ENCODE peak calls at places on chromosome X, in five cellular contexts. J is HepG2, Q is endothelial cell of umbilical vein, G is uterus, C is H1. T is an unnamed sample.
A peak's percentile ranks its signal among the peaks of the same experiment; 100 is the strongest.

GRCh38 chrX:134460861-134461218 is 875 bp downstream of the HPRT1 start:
- DNase-seq in J (no peak), Q (peak; percentile 34), G (no peak), C (no peak), T (no peak)

GRCh38 chrX:123236868-123237267 is 52.8 kb downstream of the GRIA3 start:
- DNase-seq in J (no peak), Q (no peak), G (no peak), C (no peak), T (no peak)

GRCh38 chrX:97057349-97057909 is 173.7 kb downstream of the RPA4 start:
- DNase-seq in J (no peak), Q (peak; percentile 1), G (no peak), C (no peak), T (no peak)

GRCh38 chrX:150200361-150200760 is 162.8 kb upstream of the MAMLD1 start:
- DNase-seq in J (no peak), Q (no peak), G (no peak), C (no peak), T (no peak)

GRCh38 chrX:24243692-24244091 is 70.2 kb downstream of the SUPT20HL2 start:
- DNase-seq in J (no peak), Q (no peak), G (no peak), C (no peak), T (no peak)

GRCh38 chrX:109186939-109187338 is 294.9 kb downstream of the GUCY2F start:
- DNase-seq in J (no peak), Q (no peak), G (no peak), C (no peak), T (no peak)

GRCh38 chrX:44400588-44400987 is 57.1 kb upstream of the EFHC2 start:
- DNase-seq in J (no peak), Q (peak; percentile 3), G (no peak), C (no peak), T (no peak)

GRCh38 chrX:12360389-12360788 is 222.1 kb downstream of the FRMPD4 start:
- DNase-seq in J (no peak), Q (peak; percentile 57), G (no peak), C (no peak), T (no peak)

GRCh38 chrX:3076416-3076991 is 35.2 kb downstream of the ARSF start:
- DNase-seq in J (no peak), Q (no peak), G (no peak), C (peak; percentile 46), T (no peak)

GRCh38 chrX:56233682-56234081 is 1.5 kb downstream of the KLF8 start:
- DNase-seq in J (no peak), Q (no peak), G (peak; percentile 66), C (peak; percentile 56), T (peak; percentile 45)

GRCh38 chrX:115378471-115378870 is 89.0 kb downstream of the LUZP4 start:
- DNase-seq in J (no peak), Q (peak; percentile 23), G (no peak), C (no peak), T (no peak)

DNA sequence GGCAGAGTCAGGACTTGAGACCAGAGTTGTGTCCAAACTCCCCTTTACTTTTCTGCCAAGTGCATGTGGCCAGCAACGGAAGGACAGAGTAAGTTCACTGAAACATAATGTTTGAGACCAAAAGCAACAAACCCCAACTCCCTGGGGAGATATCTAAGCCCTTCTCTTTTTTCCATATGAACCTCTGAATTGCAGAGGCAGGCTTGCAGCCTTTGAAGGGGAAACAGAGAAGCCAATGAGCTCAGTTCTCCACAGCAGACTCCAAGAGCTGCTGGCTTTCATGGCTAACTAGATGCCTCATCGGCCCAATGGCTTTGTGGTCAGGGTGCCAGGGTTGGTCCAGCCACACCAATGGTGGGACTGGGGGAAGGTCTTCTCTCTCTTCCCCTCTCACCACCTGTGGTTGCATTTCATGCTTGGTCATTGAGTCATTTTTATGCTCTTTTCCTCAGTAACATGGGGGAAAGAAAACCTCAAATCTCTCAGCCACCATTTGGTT is 34.0 kb downstream of the STARD8 start:
- DNase-seq in J (no peak), Q (no peak), G (no peak), C (no peak), T (no peak)
- H3K4me1 ChIP-seq in J (no peaks in the 10 kb centered on the region), Q (peaks cover 23% of the 10 kb centered on the region), G (no peaks in the 10 kb centered on the region), C (no peaks in the 10 kb centered on the region), T (no peaks in the 10 kb centered on the region)

GRCh38 chrX:107825698-107826285 is at the start of gene MID2:
- DNase-seq in J (no peak), Q (peak; percentile 53), G (peak; percentile 66), C (peak; percentile 58), T (peak; percentile 69)
- TF ChIP-seq POLR2A in J (no peak), Q (no peak), G (no peak), C (no peak), T (peak; percentile 22)

GRCh38 chrX:153927686-153927935 is 1.5 kb upstream of the ARHGAP4 start:
- DNase-seq in J (no peak), Q (no peak), G (no peak), C (no peak), T (no peak)
- H3K4me1 ChIP-seq in J (peaks cover 56% of the 10 kb centered on the region), Q (peaks cover 45% of the 10 kb centered on the region), G (peaks cover 4% of the 10 kb centered on the region), C (peaks cover 9% of the 10 kb centered on the region), T (peaks cover 7% of the 10 kb centered on the region)

GRCh38 chrX:49184294-49185061 is 1.7 kb downstream of the PRICKLE3 start:
- DNase-seq in J (no peak), Q (peak; percentile 87), G (peak; percentile 95), C (peak; percentile 94), T (peak; percentile 95)
- TF ChIP-seq POLR2A in J (no peak), Q (no peak), G (peak; percentile 83), C (peak; percentile 71), T (peak; percentile 80)

T was measured in transverse colon.